ENCODE peak calls at places on chromosomes 2 and 18, in seven cellular contexts. S is CD8-positive, alpha-beta memory T cell; J is hepatocyte; H is HCT116; V is upper lobe of left lung; T is tibial nerve; Q is lung. I is an unnamed sample. For H3K27me3, the result is how much of the 10 kb centered on the place peaks cover.

GRCh38 chr2:71928734-71929481 is 218.8 kb downstream of the CYP26B1 start:
- DNase-seq in S (no peak), J (no peak), H (no peak), V (no peak), T (no peak), Q (peak), I (no peak)

GRCh38 chr2:179936654-179937053 is 70.4 kb downstream of the CWC22 start:
- DNase-seq in S (no peak), J (peak), H (peak), V (peak), T (no peak), Q (no peak), I (peak)

GRCh38 chr2:60331106-60331809 is 222.2 kb downstream of the BCL11A start:
- DNase-seq in S (no peak), J (no peak), H (no peak), V (no peak), T (no peak), Q (no peak), I (peak)

GRCh38 chr2:180583441-180584140 is 396.8 kb upstream of the UBE2E3 start:
- DNase-seq in S (no peak), J (no peak), H (no peak), V (no peak), T (no peak), Q (no peak), I (no peak)

GRCh38 chr2:48600204-48600813 is 17.3 kb upstream of the GTF2A1L start:
- DNase-seq in S (no peak), J (peak), H (no peak), V (no peak), T (no peak), Q (no peak), I (peak)

GRCh38 chr18:69495338-69495737 is 94.7 kb downstream of the DOK6 start:
- DNase-seq in S (no peak), J (no peak), H (no peak), V (no peak), T (no peak), Q (no peak), I (no peak)

GRCh38 chr18:2406544-2406943 is 164.8 kb downstream of the METTL4 start:
- DNase-seq in S (no peak), J (peak), H (no peak), V (no peak), T (no peak), Q (no peak), I (no peak)

GRCh38 chr2:240958366-240959213 is 39.8 kb upstream of the SNED1 start:
- DNase-seq in S (peak), J (no peak), H (no peak), V (no peak), T (peak), Q (no peak), I (no peak)

GRCh38 chr2:216626875-216627245 is 6.4 kb upstream of the IGFBP2 start:
- DNase-seq in S (no peak), J (no peak), H (no peak), V (no peak), T (no peak), Q (no peak), I (no peak)

GRCh38 chr2:127530245-127531132 is 4.2 kb upstream of the IWS1 start:
- DNase-seq in S (no peak), J (no peak), H (no peak), V (no peak), T (no peak), Q (no peak), I (peak)

GRCh38 chr18:77271720-77272481 is 22.3 kb downstream of the GALR1 start:
- DNase-seq in S (no peak), J (no peak), H (no peak), V (no peak), T (no peak), Q (no peak), I (peak)

GRCh38 chr2:170514140-170514539 is 201.0 kb upstream of the SP5 start:
- DNase-seq in S (no peak), J (no peak), H (no peak), V (no peak), T (no peak), Q (no peak), I (no peak)

GRCh38 chr2:226020179-226020578 is 620.7 kb downstream of the NYAP2 start:
- DNase-seq in S (no peak), J (no peak), H (no peak), V (no peak), T (no peak), Q (no peak), I (peak)

GRCh38 chr2:70523996-70524965 is 29.3 kb downstream of the TGFA start:
- DNase-seq in S (no peak), J (no peak), H (peak), V (peak), T (no peak), Q (peak), I (peak)

GRCh38 chr2:124258481-124258880 is 233.4 kb downstream of the CNTNAP5 start:
- DNase-seq in S (no peak), J (no peak), H (no peak), V (no peak), T (no peak), Q (no peak), I (peak)

GRCh38 chr2:190607014-190607597 is 41.8 kb upstream of the NAB1 start:
- DNase-seq in S (no peak), J (no peak), H (peak), V (no peak), T (no peak), Q (no peak), I (peak)

GRCh38 chr18:12630136-12630535 is 27.8 kb downstream of the SPIRE1 start:
- DNase-seq in S (no peak), J (no peak), H (no peak), V (no peak), T (no peak), Q (no peak), I (peak)

GRCh38 chr18:54388203-54389142 is 30.8 kb downstream of the C18orf54 start:
- DNase-seq in S (no peak), J (peak), H (peak), V (peak), T (no peak), Q (no peak), I (peak)

GRCh38 chr2:159489476-159489875 is 126.9 kb downstream of the BAZ2B start:
- DNase-seq in S (no peak), J (no peak), H (no peak), V (no peak), T (no peak), Q (no peak), I (no peak)

GRCh38 chr2:187338679-187339121 is 109.4 kb downstream of the CALCRL start:
- DNase-seq in S (no peak), J (no peak), H (no peak), V (peak), T (no peak), Q (no peak), I (no peak)

GRCh38 chr2:134178109-134178877 is 75.6 kb upstream of the MGAT5 start:
- DNase-seq in S (no peak), J (no peak), H (no peak), V (no peak), T (no peak), Q (no peak), I (no peak)

GRCh38 chr2:61853086-61853847 is 593 bp downstream of the FAM161A start:
- DNase-seq in S (no peak), J (peak), H (peak), V (peak), T (peak), Q (no peak), I (peak)

GRCh38 chr18:34018358-34018757 is 206.4 kb downstream of the NOL4 start:
- DNase-seq in S (no peak), J (no peak), H (no peak), V (no peak), T (no peak), Q (no peak), I (no peak)

GRCh38 chr2:54429055-54429454 is 27.1 kb upstream of the SPTBN1 start:
- DNase-seq in S (no peak), J (no peak), H (no peak), V (no peak), T (no peak), Q (no peak), I (no peak)

GRCh38 chr2:85648619-85649018 is 19.4 kb downstream of the SFTPB start:
- DNase-seq in S (no peak), J (peak), H (no peak), V (no peak), T (no peak), Q (no peak), I (no peak)

GRCh38 chr18:10041180-10041579 is 127.4 kb downstream of the VAPA start:
- DNase-seq in S (no peak), J (peak), H (no peak), V (no peak), T (peak), Q (no peak), I (no peak)

GRCh38 chr2:11279398-11279797 is 65.0 kb downstream of the ROCK2 start:
- DNase-seq in S (no peak), J (no peak), H (no peak), V (no peak), T (no peak), Q (no peak), I (no peak)

GRCh38 chr18:62522178-62522509 is 681 bp upstream of the ZCCHC2 start:
- DNase-seq in S (no peak), J (no peak), H (no peak), V (no peak), T (no peak), Q (no peak), I (no peak)

GRCh38 chr2:55418512-55419235 is 982 bp downstream of the CCDC88A start:
- DNase-seq in S (no peak), J (no peak), H (no peak), V (no peak), T (no peak), Q (no peak), I (peak)

GRCh38 chr2:218890369-218890768 is 9.7 kb downstream of the WNT10A start:
- DNase-seq in S (no peak), J (no peak), H (no peak), V (no peak), T (no peak), Q (no peak), I (no peak)
- H3K27me3 ChIP-seq in S (under half), J (under half), H (under half), V (under half), T (under half), Q (under half), I (under half)

DNA sequence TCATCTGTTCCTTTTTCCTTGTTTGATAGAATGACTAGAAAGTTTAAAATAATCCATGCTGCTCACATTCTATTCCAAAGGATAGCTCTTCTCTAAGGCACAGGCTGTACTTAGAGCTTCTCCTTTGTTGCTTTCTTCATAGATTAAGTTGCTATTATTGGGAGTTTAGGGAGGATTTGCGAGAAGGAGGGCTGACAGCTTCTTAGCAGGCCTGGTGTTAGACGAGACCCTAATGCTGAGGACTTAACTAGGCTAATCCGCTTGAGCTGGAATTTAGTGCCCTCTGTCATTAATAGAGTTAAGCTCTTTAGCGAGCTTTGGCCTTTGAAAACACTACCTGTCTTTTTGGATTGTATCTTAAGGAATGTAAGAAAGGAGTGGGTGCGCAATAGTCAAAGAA is 81.3 kb downstream of the MOGAT1 start:
- DNase-seq in S (no peak), J (no peak), H (no peak), V (no peak), T (no peak), Q (no peak), I (no peak)
- H3K27me3 ChIP-seq in S (under half), J (under half), H (under half), V (under half), T (under half), Q (under half), I (under half)

DNA sequence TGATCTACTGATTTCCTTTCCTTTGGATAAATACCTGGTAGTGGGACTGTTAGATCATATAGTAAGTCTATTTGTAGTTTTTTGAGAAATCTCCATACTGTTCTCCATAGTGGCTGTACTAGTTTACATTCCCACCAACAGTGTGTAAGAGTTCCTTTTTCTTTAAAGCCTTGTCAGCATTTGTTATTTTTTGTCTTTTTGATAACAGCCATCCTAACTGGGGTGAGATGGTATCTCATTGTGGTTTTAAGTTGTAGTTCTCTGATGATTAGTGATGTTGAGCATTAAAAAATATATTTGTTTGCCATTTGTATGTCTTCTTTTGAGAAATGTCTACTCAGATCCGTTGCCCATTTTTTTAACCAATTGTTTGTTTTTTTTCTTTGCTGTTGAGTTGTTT is 33.9 kb upstream of the EPG5 start:
- DNase-seq in S (no peak), J (no peak), H (no peak), V (no peak), T (no peak), Q (no peak), I (no peak)
- H3K27me3 ChIP-seq in S (under half), J (under half), H (under half), V (under half), T (under half), Q (under half), I (under half)

GRCh38 chr2:232520088-232520487 is at the start of gene PRSS56:
- DNase-seq in S (no peak), J (no peak), H (no peak), V (no peak), T (no peak), Q (no peak), I (no peak)
- H3K27me3 ChIP-seq in S (under half), J (under half), H (under half), V (under half), T (under half), Q (under half), I (under half)

GRCh38 chr2:206936006-206936405 is 3.3 kb upstream of the CPO start:
- DNase-seq in S (no peak), J (no peak), H (no peak), V (no peak), T (no peak), Q (no peak), I (no peak)
- H3K27me3 ChIP-seq in S (under half), J (under half), H (under half), V (under half), T (under half), Q (under half), I (under half)

GRCh38 chr2:232353660-232354059 is 24.9 kb upstream of the ALPP start:
- DNase-seq in S (peak), J (no peak), H (no peak), V (no peak), T (no peak), Q (no peak), I (no peak)
- H3K27me3 ChIP-seq in S (under half), J (under half), H (under half), V (under half), T (under half), Q (under half), I (under half)

GRCh38 chr2:173555833-173556232 is 201.2 kb downstream of the CDCA7 start:
- DNase-seq in S (no peak), J (peak), H (no peak), V (no peak), T (no peak), Q (no peak), I (no peak)
- H3K27me3 ChIP-seq in S (under half), J (under half), H (under half), V (under half), T (under half), Q (under half), I (under half)

GRCh38 chr2:29376541-29376940 is 261.3 kb downstream of the CLIP4 start:
- DNase-seq in S (no peak), J (no peak), H (no peak), V (no peak), T (no peak), Q (no peak), I (no peak)
- H3K27me3 ChIP-seq in S (under half), J (under half), H (half or more), V (under half), T (under half), Q (under half), I (under half)

DNA sequence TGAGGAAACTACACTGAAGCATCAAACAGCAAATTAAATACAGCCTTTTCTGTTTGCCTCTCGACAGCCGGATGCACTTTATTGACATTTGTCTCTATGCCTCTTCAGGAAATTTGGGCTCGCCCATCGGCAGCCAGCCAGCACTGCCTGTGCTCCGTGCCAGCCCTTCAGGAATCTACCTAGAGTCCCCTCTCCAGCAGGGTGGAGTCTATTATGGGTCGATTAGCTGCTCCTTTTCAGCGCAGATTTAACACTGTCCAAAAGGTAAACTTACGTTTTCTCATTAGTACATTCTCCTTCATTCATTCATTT is 91.5 kb downstream of the MYCN start:
- DNase-seq in S (no peak), J (no peak), H (no peak), V (peak), T (no peak), Q (peak), I (no peak)
- H3K27me3 ChIP-seq in S (under half), J (under half), H (under half), V (under half), T (under half), Q (under half), I (under half)

GRCh38 chr18:21241224-21242131 is 554 bp upstream of the GREB1L start:
- DNase-seq in S (no peak), J (peak), H (no peak), V (no peak), T (no peak), Q (no peak), I (no peak)

GRCh38 chr18:21242141-21243040 is at the start of gene GREB1L:
- DNase-seq in S (no peak), J (peak), H (peak), V (no peak), T (peak), Q (no peak), I (peak)

GRCh38 chr18:21243041-21243431 is 1.0 kb downstream of the GREB1L start:
- DNase-seq in S (no peak), J (peak), H (no peak), V (no peak), T (no peak), Q (no peak), I (no peak)
- H3K27me3 ChIP-seq in S (under half), J (under half), H (under half), V (under half), T (under half), Q (under half), I (under half)

I was measured in bronchial epithelial cell.